ENCODE peak calls at places on chromosomes 5 and 9, in four cellular contexts. H is sigmoid colon, O is HS-5, I is A549. U is an unnamed sample.

GRCh38 chr9:91714020-91714721 is 235.9 kb downstream of the ROR2 start:
- DNase-seq in H (peak; percentile 93), O (no peak), I (peak; percentile 64), U (peak; percentile 76)

GRCh38 chr5:65539827-65540226 is 23.1 kb downstream of the CENPK start:
- DNase-seq in H (no peak), O (no peak), I (peak; percentile 6), U (no peak)

GRCh38 chr9:15711531-15712295 is 158.9 kb downstream of the CCDC171 start:
- DNase-seq in H (no peak), O (no peak), I (no peak), U (no peak)

GRCh38 chr5:66324357-66324756 is 180.3 kb downstream of the SREK1 start:
- DNase-seq in H (no peak), O (no peak), I (no peak), U (no peak)

GRCh38 chr5:131042021-131042789 is 122.9 kb downstream of the HINT1 start:
- DNase-seq in H (no peak), O (no peak), I (no peak), U (no peak)

GRCh38 chr9:12875216-12875615 is 100.4 kb downstream of the LURAP1L start:
- DNase-seq in H (no peak), O (no peak), I (no peak), U (no peak)

GRCh38 chr5:75509956-75510355 is 1.5 kb downstream of the CERT1 start:
- DNase-seq in H (peak; percentile 68), O (no peak), I (peak; percentile 33), U (peak; percentile 29)

GRCh38 chr5:38467353-38468040 is 88.9 kb downstream of the LIFR start:
- DNase-seq in H (peak; percentile 84), O (no peak), I (no peak), U (peak; percentile 47)

GRCh38 chr5:137486707-137487106 is 12.4 kb downstream of the SPOCK1 start:
- DNase-seq in H (no peak), O (peak; percentile 56), I (peak; percentile 30), U (peak; percentile 83)

U was measured in AG20443.